ENCODE peak calls at places on chromosome 14, in six cellular contexts. I is AG04450, R is heart left ventricle, V is heart right ventricle, Z is IMR-90, O is neural progenitor cell. L is an unnamed sample. For H3K27me3, the result is how much of the 10 kb centered on the place peaks cover.

GRCh38 chr14:93939304-93940229 is 12.4 kb downstream of the FAM181A start:
- DNase-seq in I (peak), R (peak), V (peak), Z (peak), O (peak), L (peak)

GRCh38 chr14:64450255-64450654 is 15.0 kb upstream of the AKAP5 start:
- DNase-seq in I (no peak), R (no peak), V (no peak), Z (no peak), O (no peak), L (no peak)

GRCh38 chr14:68359862-68360552 is 432.9 kb downstream of the ZFP36L1 start:
- DNase-seq in I (no peak), R (peak), V (peak), Z (no peak), O (no peak), L (no peak)

GRCh38 chr14:64789696-64790095 is 85.5 kb downstream of the PLEKHG3 start:
- DNase-seq in I (no peak), R (no peak), V (no peak), Z (no peak), O (no peak), L (no peak)

GRCh38 chr14:73762375-73762822 is 48.2 kb upstream of the PNMA1 start:
- DNase-seq in I (no peak), R (no peak), V (no peak), Z (no peak), O (no peak), L (no peak)

GRCh38 chr14:39442293-39442692 is 10.1 kb upstream of the FBXO33 start:
- DNase-seq in I (no peak), R (no peak), V (no peak), Z (peak), O (no peak), L (no peak)

GRCh38 chr14:100800041-100800440 is 25.9 kb upstream of the MEG3 start:
- DNase-seq in I (no peak), R (no peak), V (no peak), Z (no peak), O (no peak), L (no peak)

GRCh38 chr14:73696466-73697390 is 17.5 kb downstream of the PNMA1 start:
- DNase-seq in I (no peak), R (no peak), V (no peak), Z (peak), O (no peak), L (peak)

GRCh38 chr14:25516838-25517237 is 466.9 kb upstream of the STXBP6 start:
- DNase-seq in I (no peak), R (no peak), V (no peak), Z (no peak), O (peak), L (no peak)

GRCh38 chr14:105602799-105603763 is 76.7 kb downstream of the TMEM121 start:
- DNase-seq in I (no peak), R (no peak), V (no peak), Z (no peak), O (no peak), L (no peak)

GRCh38 chr14:63759454-63759853 is 31.6 kb upstream of the SGPP1 start:
- DNase-seq in I (no peak), R (no peak), V (no peak), Z (peak), O (no peak), L (no peak)

GRCh38 chr14:30698463-30698862 is 76.3 kb downstream of the SCFD1 start:
- DNase-seq in I (no peak), R (no peak), V (no peak), Z (no peak), O (no peak), L (no peak)

GRCh38 chr14:101595887-101596721 is 34.8 kb downstream of the DIO3 start:
- DNase-seq in I (no peak), R (no peak), V (no peak), Z (no peak), O (no peak), L (no peak)

GRCh38 chr14:105091335-105092123 is 26.3 kb upstream of the GPR132 start:
- DNase-seq in I (no peak), R (peak), V (peak), Z (no peak), O (no peak), L (no peak)

GRCh38 chr14:79555429-79555828 is 655.9 kb downstream of the DIO2 start:
- DNase-seq in I (no peak), R (no peak), V (no peak), Z (no peak), O (no peak), L (no peak)

GRCh38 chr14:26204954-26205479 is 392.8 kb downstream of the NOVA1 start:
- DNase-seq in I (no peak), R (no peak), V (peak), Z (no peak), O (peak), L (no peak)

GRCh38 chr14:76784881-76785280 is 23.6 kb downstream of the VASH1 start:
- DNase-seq in I (peak), R (peak), V (peak), Z (peak), O (peak), L (peak)

GRCh38 chr14:75661499-75661814 is 411 bp downstream of the TTLL5 start:
- DNase-seq in I (no peak), R (no peak), V (no peak), Z (no peak), O (no peak), L (no peak)

GRCh38 chr14:90828642-90829487 is 12.6 kb upstream of the TTC7B start:
- DNase-seq in I (no peak), R (no peak), V (no peak), Z (no peak), O (no peak), L (no peak)

GRCh38 chr14:100900837-100901390 is 2.6 kb downstream of the RTL1 start:
- DNase-seq in I (no peak), R (no peak), V (no peak), Z (no peak), O (peak), L (no peak)

GRCh38 chr14:77918448-77918847 is 118.5 kb downstream of the ADCK1 start:
- DNase-seq in I (no peak), R (no peak), V (no peak), Z (no peak), O (no peak), L (no peak)

GRCh38 chr14:74583689-74584434 is 28.2 kb downstream of the LTBP2 start:
- DNase-seq in I (peak), R (no peak), V (no peak), Z (peak), O (no peak), L (peak)

GRCh38 chr14:34027990-34028490 is 77.2 kb upstream of the EGLN3 start:
- DNase-seq in I (no peak), R (no peak), V (no peak), Z (no peak), O (no peak), L (no peak)

GRCh38 chr14:34030864-34031263 is 80.0 kb upstream of the EGLN3 start:
- DNase-seq in I (peak), R (peak), V (peak), Z (peak), O (no peak), L (no peak)

GRCh38 chr14:34032720-34033119 is 81.8 kb upstream of the EGLN3 start:
- DNase-seq in I (no peak), R (no peak), V (no peak), Z (no peak), O (no peak), L (no peak)

GRCh38 chr14:34027130-34027989 is 76.5 kb upstream of the EGLN3 start:
- DNase-seq in I (no peak), R (no peak), V (no peak), Z (no peak), O (no peak), L (no peak)

GRCh38 chr14:34029921-34030334 is 79.1 kb upstream of the EGLN3 start:
- DNase-seq in I (no peak), R (peak), V (peak), Z (no peak), O (peak), L (no peak)
- H3K27ac ChIP-seq in I (no peak), R (peak), V (peak), Z (no peak), O (no peak), L (no peak)

DNA sequence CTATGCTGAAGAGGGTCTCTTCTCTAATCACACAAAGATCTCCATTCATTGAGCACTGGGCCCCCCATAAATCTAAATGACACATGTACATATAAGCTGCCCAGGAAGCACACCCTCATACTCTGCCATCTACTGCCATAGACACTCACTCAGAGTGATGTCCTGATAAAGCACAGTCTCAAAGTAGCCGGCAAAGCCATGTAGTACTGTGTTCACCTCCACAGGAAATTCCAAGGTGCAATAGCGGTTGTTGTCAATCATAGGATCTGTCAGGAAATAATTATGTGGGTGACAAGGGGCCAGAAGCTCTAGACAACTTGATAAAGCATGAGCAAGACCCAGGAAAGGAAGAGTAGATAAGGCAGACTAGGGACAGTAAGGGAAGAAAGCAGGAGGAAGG is 3.3 kb upstream of the RBM23 start:
- DNase-seq in I (no peak), R (no peak), V (no peak), Z (no peak), O (no peak), L (no peak)
- H3K27me3 ChIP-seq in I (under half), R (under half), V (under half), Z (under half), O (under half), L (under half)

GRCh38 chr14:99759546-99759925 is 33.7 kb upstream of the EML1 start:
- DNase-seq in I (no peak), R (no peak), V (no peak), Z (no peak), O (no peak), L (no peak)
- TF ChIP-seq CTCF in I (no peak), R (no peak), V (no peak), Z (no peak), O (no peak), L (no peak)

GRCh38 chr14:103537175-103537990 is 8.4 kb downstream of the TRMT61A start:
- DNase-seq in I (no peak), R (no peak), V (peak), Z (peak), O (no peak), L (no peak)
- H3K27ac ChIP-seq in I (peak), R (no peak), V (peak), Z (no peak), O (no peak), L (no peak)

DNA sequence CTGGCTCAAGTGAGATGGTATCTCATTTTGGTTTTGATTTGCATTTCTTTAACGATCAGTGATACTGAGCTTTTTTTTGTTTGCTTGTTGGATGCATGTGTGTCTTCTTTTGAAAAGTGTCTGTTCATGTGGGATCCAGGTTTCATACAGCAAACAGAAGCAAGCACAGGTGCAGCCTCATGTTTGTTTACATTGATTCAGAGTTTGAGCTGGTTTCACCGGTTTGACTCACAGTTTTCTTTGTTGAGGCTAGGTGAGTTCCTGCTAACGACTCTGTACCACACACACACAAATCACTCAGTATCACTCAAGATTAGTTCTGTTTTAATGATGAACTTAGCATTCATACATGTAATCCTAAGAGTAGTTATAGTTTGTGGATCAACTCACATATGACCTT is 3.7 kb downstream of the OR10G2 start:
- DNase-seq in I (no peak), R (no peak), V (no peak), Z (no peak), O (no peak), L (no peak)
- H3K27me3 ChIP-seq in I (under half), R (under half), V (under half), Z (under half), O (under half), L (under half)